ENCODE peak calls at places on chromosomes 13 and 19, in six cellular contexts. K is K562, J is GM12891, P is H1, Y is HepG2, R is GM12878. Q is an unnamed sample.

GRCh38 chr13:46687810-46688209 is 109.2 kb downstream of the ESD start:
- DNase-seq in K (no peak), J (no peak), P (no peak), Y (peak), R (no peak), Q (no peak)

GRCh38 chr19:18662972-18663732 is 20.3 kb upstream of the CRTC1 start:
- DNase-seq in K (no peak), J (no peak), P (no peak), Y (no peak), R (no peak), Q (no peak)

GRCh38 chr19:21314676-21315075 is 14.5 kb downstream of the ZNF708 start:
- DNase-seq in K (no peak), J (no peak), P (no peak), Y (no peak), R (no peak), Q (no peak)

GRCh38 chr13:40922437-40923040 is 96.6 kb downstream of the ELF1 start:
- DNase-seq in K (no peak), J (no peak), P (peak), Y (peak), R (no peak), Q (no peak)

GRCh38 chr19:19399733-19400438 is 5.6 kb upstream of the GATAD2A start:
- DNase-seq in K (no peak), J (no peak), P (no peak), Y (no peak), R (no peak), Q (no peak)

GRCh38 chr13:30520571-30520970 is 54.8 kb upstream of the HMGB1 start:
- DNase-seq in K (no peak), J (no peak), P (no peak), Y (no peak), R (no peak), Q (no peak)

GRCh38 chr13:83499286-83499685 is 383.0 kb downstream of the SLITRK1 start:
- DNase-seq in K (no peak), J (no peak), P (no peak), Y (no peak), R (no peak), Q (no peak)

GRCh38 chr19:37683520-37683919 is 28.3 kb upstream of the ZFP30 start:
- DNase-seq in K (no peak), J (no peak), P (no peak), Y (no peak), R (no peak), Q (no peak)

GRCh38 chr19:45041125-45041524 is 2.3 kb downstream of the CLASRP start:
- DNase-seq in K (no peak), J (no peak), P (no peak), Y (no peak), R (no peak), Q (no peak)

GRCh38 chr19:45037393-45038169 is 1.3 kb upstream of the CLASRP start:
- DNase-seq in K (no peak), J (no peak), P (no peak), Y (no peak), R (no peak), Q (no peak)

GRCh38 chr19:45040059-45040767 is 1.4 kb downstream of the CLASRP start:
- DNase-seq in K (no peak), J (no peak), P (no peak), Y (no peak), R (no peak), Q (no peak)

GRCh38 chr19:45035755-45036154 is 3.1 kb upstream of the CLASRP start:
- DNase-seq in K (no peak), J (no peak), P (no peak), Y (no peak), R (no peak), Q (no peak)

GRCh38 chr19:45038931-45039893 is at the start of gene CLASRP:
- DNase-seq in K (peak), J (peak), P (peak), Y (peak), R (peak), Q (peak)
- TF ChIP-seq POLR2A in K (peak), J (peak), P (peak), Y (peak), R (peak), Q (peak)

GRCh38 chr13:72246396-72246795 is 379.4 kb upstream of the DACH1 start:
- DNase-seq in K (no peak), J (no peak), P (no peak), Y (no peak), R (no peak), Q (no peak)

GRCh38 chr13:72244788-72245187 is 377.8 kb upstream of the DACH1 start:
- DNase-seq in K (no peak), J (no peak), P (no peak), Y (no peak), R (no peak), Q (no peak)
- TF ChIP-seq TAF1 in K (no peak), J (no peak), P (no peak), Y (no peak), R (no peak), Q (no peak)

GRCh38 chr19:2013683-2013961 is 1.9 kb downstream of the BTBD2 start:
- DNase-seq in K (no peak), J (no peak), P (no peak), Y (no peak), R (no peak), Q (no peak)
- TF ChIP-seq POLR2A in K (no peak), J (no peak), P (no peak), Y (no peak), R (no peak), Q (no peak)

GRCh38 chr13:98940325-98940724 is 37.5 kb downstream of the DOCK9 start:
- DNase-seq in K (no peak), J (no peak), P (no peak), Y (no peak), R (no peak), Q (no peak)

GRCh38 chr13:98937911-98938381 is 39.9 kb downstream of the DOCK9 start:
- DNase-seq in K (no peak), J (no peak), P (peak), Y (no peak), R (no peak), Q (no peak)

GRCh38 chr13:98938801-98939200 is 39.1 kb downstream of the DOCK9 start:
- DNase-seq in K (no peak), J (no peak), P (peak), Y (no peak), R (no peak), Q (no peak)

GRCh38 chr13:98941118-98941517 is 36.7 kb downstream of the DOCK9 start:
- DNase-seq in K (no peak), J (no peak), P (no peak), Y (no peak), R (no peak), Q (no peak)

DNA sequence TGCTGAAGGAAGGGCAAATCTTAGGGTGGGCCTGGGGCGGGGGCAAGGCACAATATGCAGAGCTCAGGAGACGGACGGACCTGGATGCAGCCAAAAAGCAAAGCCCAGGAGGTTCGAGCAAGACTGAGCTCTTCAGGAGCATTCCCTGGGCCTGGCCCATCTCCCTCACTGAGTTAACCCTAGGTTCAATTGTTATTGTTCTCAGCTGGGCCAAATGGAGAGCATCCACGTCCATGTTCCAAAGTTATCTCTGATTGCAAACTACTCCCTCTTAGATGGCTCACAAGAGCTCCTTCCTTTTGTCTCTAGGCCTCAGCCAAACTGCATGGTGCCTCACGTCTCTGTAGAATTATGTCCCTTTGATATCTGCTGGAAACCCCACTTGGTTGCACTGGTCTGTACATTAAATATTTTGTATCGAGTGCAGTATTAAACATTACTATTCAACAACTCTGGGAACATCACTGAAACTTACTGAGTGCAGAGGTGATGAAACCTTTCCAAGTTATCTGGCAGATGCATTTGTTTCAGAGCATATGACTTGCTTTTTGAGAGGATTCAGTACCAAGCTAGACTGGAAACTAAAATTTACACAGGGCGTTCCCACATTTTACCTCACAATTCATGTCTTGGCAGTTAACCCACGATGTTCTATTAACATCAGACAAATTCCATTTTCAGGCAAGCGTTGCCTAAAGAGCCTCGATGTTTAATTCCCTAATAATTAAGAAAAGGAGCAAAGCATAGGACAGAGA is 38.1 kb downstream of the DOCK9 start:
- DNase-seq in K (no peak), J (no peak), P (no peak), Y (no peak), R (no peak), Q (no peak)
- TF ChIP-seq TAF1 in K (no peak), J (no peak), P (no peak), Y (no peak), R (no peak), Q (no peak)

GRCh38 chr13:110777251-110777820 is 63.8 kb downstream of the ING1 start:
- DNase-seq in K (no peak), J (no peak), P (no peak), Y (peak), R (no peak), Q (no peak)
- TF ChIP-seq POLR2A in K (no peak), J (no peak), P (no peak), Y (no peak), R (no peak), Q (no peak)

GRCh38 chr19:54201980-54202379 is 1.3 kb downstream of the RPS9 start:
- DNase-seq in K (no peak), J (no peak), P (no peak), Y (no peak), R (no peak), Q (no peak)
- TF ChIP-seq TAF1 in K (no peak), J (no peak), P (no peak), Y (no peak), R (no peak), Q (no peak)

GRCh38 chr19:58475714-58476497 is at the start of gene ZNF446:
- DNase-seq in K (peak), J (peak), P (peak), Y (peak), R (peak), Q (peak)
- TF ChIP-seq POLR2A in K (peak), J (peak), P (peak), Y (peak), R (peak), Q (peak)

GRCh38 chr13:67075239-67075638 is 154.9 kb downstream of the PCDH9 start:
- DNase-seq in K (no peak), J (no peak), P (no peak), Y (no peak), R (no peak), Q (no peak)
- TF ChIP-seq TAF1 in K (no peak), J (no peak), P (no peak), Y (no peak), R (no peak), Q (no peak)

GRCh38 chr19:39846176-39846677 is at the start of gene FBL:
- DNase-seq in K (peak), J (peak), P (peak), Y (peak), R (peak), Q (peak)
- TF ChIP-seq POLR2A in K (peak), J (peak), P (peak), Y (peak), R (peak), Q (peak)